ENCODE peak calls at places on chromosomes 6 and 20, in nine cellular contexts. E is uterus; F is astrocyte of the hippocampus; Z is occipital lobe; U is naive thymus-derived CD8-positive, alpha-beta T cell; Q is cardiac muscle cell; P is amygdala; V is ACHN; D is GM13977. X is an unnamed sample.

GRCh38 chr6:37244430-37245310 is 12.9 kb upstream of the TBC1D22B start:
- DNase-seq in E (peak; percentile 85), F (peak; percentile 99), Z (no peak), U (no peak), Q (peak; percentile 100), P (no peak), V (peak; percentile 25), D (no peak), X (peak; percentile 90)

GRCh38 chr20:38085031-38085430 is 51.5 kb downstream of the RPRD1B start:
- DNase-seq in E (no peak), F (no peak), Z (no peak), U (no peak), Q (no peak), P (no peak), V (no peak), D (no peak), X (no peak)

GRCh38 chr6:46217671-46218131 is 46.9 kb upstream of the ENPP5 start:
- DNase-seq in E (no peak), F (peak; percentile 61), Z (peak; percentile 44), U (no peak), Q (peak; percentile 66), P (no peak), V (no peak), D (peak; percentile 42), X (no peak)

GRCh38 chr20:40991181-40991889 is 37.3 kb upstream of the TOP1 start:
- DNase-seq in E (no peak), F (no peak), Z (no peak), U (peak; percentile 37), Q (no peak), P (no peak), V (no peak), D (peak; percentile 82), X (no peak)

GRCh38 chr6:90790696-90791095 is 203.8 kb upstream of the MAP3K7 start:
- DNase-seq in E (no peak), F (peak; percentile 21), Z (no peak), U (no peak), Q (peak; percentile 30), P (no peak), V (no peak), D (no peak), X (no peak)

GRCh38 chr20:58622671-58623578 is 28.2 kb upstream of the STX16 start:
- DNase-seq in E (no peak), F (peak; percentile 67), Z (no peak), U (no peak), Q (peak; percentile 38), P (no peak), V (no peak), D (no peak), X (no peak)

GRCh38 chr20:19588731-19589130 is 169.3 kb upstream of the RIN2 start:
- DNase-seq in E (peak; percentile 33), F (no peak), Z (no peak), U (no peak), Q (no peak), P (no peak), V (no peak), D (no peak), X (no peak)

GRCh38 chr20:45840700-45841198 is 7.2 kb downstream of the SNX21 start:
- DNase-seq in E (no peak), F (no peak), Z (no peak), U (no peak), Q (no peak), P (no peak), V (no peak), D (no peak), X (no peak)

GRCh38 chr20:24634855-24635254 is 165.4 kb downstream of the SYNDIG1 start:
- DNase-seq in E (no peak), F (peak; percentile 84), Z (peak; percentile 85), U (no peak), Q (peak; percentile 86), P (no peak), V (peak; percentile 77), D (no peak), X (peak; percentile 46)